ENCODE peak calls at places on chromosomes 12 and 14, in ten cellular contexts. U is EL; Q is fibroblast of the aortic adventitia; J is OCI-M1; F is GOT3; I is heart left ventricle; H is stimulated activated CD4-positive, alpha-beta T cell treated with anti-CD3 and anti-CD28 coated beads, Interleukin-4, amount 100 ng/mL, for 48 hours; V is activated CD8-positive, alpha-beta memory T cell treated with anti-CD3 and anti-CD28 coated beads, Interleukin-2, amount 50 U/mL, for 48 hours; G is right atrium auricular region; L is T-helper 1 cell. Y is an unnamed sample.

GRCh38 chr14:53882684-53883083 is 73.9 kb downstream of the BMP4 start:
- DNase-seq in H (no peak), U (no peak), I (no peak), F (no peak), J (no peak), V (no peak), L (no peak), Q (no peak), G (no peak), Y (no peak)

GRCh38 chr12:92338671-92339070 is 193.0 kb upstream of the BTG1 start:
- DNase-seq in F (no peak), G (no peak), L (no peak), H (no peak), U (peak), V (no peak), J (no peak), Q (peak), I (no peak), Y (no peak)

GRCh38 chr12:112107728-112108447 is 695 bp downstream of the NAA25 start:
- DNase-seq in I (no peak), L (no peak), H (peak), F (no peak), G (peak), U (peak), Q (no peak), V (peak), J (peak), Y (no peak)

GRCh38 chr14:72615511-72616121 is 278.3 kb downstream of the DPF3 start:
- DNase-seq in U (peak), Q (peak), H (no peak), L (no peak), G (no peak), V (no peak), F (no peak), I (peak), J (no peak), Y (peak)

GRCh38 chr14:67573268-67574010 is 26.6 kb downstream of the PIGH start:
- DNase-seq in F (no peak), V (no peak), I (no peak), U (no peak), G (no peak), L (no peak), Q (no peak), J (no peak), H (no peak), Y (no peak)

GRCh38 chr12:19972325-19973288 is 395.7 kb upstream of the PDE3A start:
- DNase-seq in I (no peak), H (no peak), F (no peak), Q (no peak), L (no peak), U (no peak), J (peak), V (no peak), G (no peak), Y (no peak)

GRCh38 chr12:124422142-124422569 is 127.3 kb downstream of the RFLNA start:
- DNase-seq in J (no peak), H (no peak), U (no peak), Q (peak), V (no peak), I (no peak), F (no peak), L (no peak), G (no peak), Y (no peak)

GRCh38 chr12:19201653-19202052 is 72.1 kb downstream of the PLEKHA5 start:
- DNase-seq in V (no peak), L (no peak), H (no peak), F (no peak), G (no peak), J (no peak), U (peak), I (no peak), Q (no peak), Y (peak)

GRCh38 chr12:66048843-66049537 is 81.6 kb downstream of the LLPH start:
- DNase-seq in G (no peak), V (no peak), U (peak), Q (peak), J (no peak), I (no peak), F (no peak), L (no peak), H (no peak), Y (no peak)

GRCh38 chr12:92551853-92552397 is 150.9 kb upstream of the PLEKHG7 start:
- DNase-seq in J (peak), Q (peak), G (no peak), L (no peak), F (no peak), U (peak), I (no peak), H (peak), V (no peak), Y (peak)

GRCh38 chr14:89365071-89365801 is 51.8 kb downstream of the FOXN3 start:
- DNase-seq in V (no peak), G (peak), F (no peak), Q (no peak), H (no peak), L (no peak), J (no peak), U (no peak), I (no peak), Y (no peak)